ENCODE peak calls at places on chromosome 10, in five cellular contexts. One of them, this sample, is unnamed.

GRCh38 chr10:43671659-43672555 is 23.2 kb upstream of the ZNF32 start:
- DNase-seq in kidney glomerular epithelial cell: peak; percentile 50
- DNase-seq in hypothalamus: no peak
- DNase-seq in GM23248: peak; percentile 74
- DNase-seq in putamen: peak; percentile 39
- DNase-seq in this sample: no peak

GRCh38 chr10:27072436-27073114 is 27.7 kb downstream of the ANKRD26 start:
- DNase-seq in kidney glomerular epithelial cell: no peak
- DNase-seq in hypothalamus: no peak
- DNase-seq in GM23248: no peak
- DNase-seq in putamen: no peak
- DNase-seq in this sample: no peak

GRCh38 chr10:29957887-29958330 is 101.5 kb downstream of the JCAD start:
- DNase-seq in kidney glomerular epithelial cell: peak; percentile 91
- DNase-seq in hypothalamus: no peak
- DNase-seq in GM23248: no peak
- DNase-seq in putamen: no peak
- DNase-seq in this sample: no peak

GRCh38 chr10:35003906-35004305 is 86.2 kb downstream of the CUL2 start:
- DNase-seq in kidney glomerular epithelial cell: no peak
- DNase-seq in hypothalamus: no peak
- DNase-seq in GM23248: no peak
- DNase-seq in putamen: no peak
- DNase-seq in this sample: no peak

GRCh38 chr10:32055478-32056135 is 618 bp downstream of the KIF5B start:
- DNase-seq in kidney glomerular epithelial cell: peak; percentile 61
- DNase-seq in hypothalamus: peak; percentile 56
- DNase-seq in GM23248: peak; percentile 74
- DNase-seq in putamen: peak; percentile 46
- DNase-seq in this sample: peak; percentile 48

GRCh38 chr10:86366033-86366901 is at the start of gene GRID1:
- DNase-seq in kidney glomerular epithelial cell: no peak
- DNase-seq in hypothalamus: peak; percentile 74
- DNase-seq in GM23248: peak; percentile 35
- DNase-seq in putamen: peak; percentile 87
- DNase-seq in this sample: no peak

GRCh38 chr10:107081644-107082043 is 82.9 kb downstream of the SORCS1 start:
- DNase-seq in kidney glomerular epithelial cell: no peak
- DNase-seq in hypothalamus: no peak
- DNase-seq in GM23248: no peak
- DNase-seq in putamen: no peak
- DNase-seq in this sample: no peak

GRCh38 chr10:73554729-73555128 is 36.4 kb downstream of the USP54 start:
- DNase-seq in kidney glomerular epithelial cell: no peak
- DNase-seq in hypothalamus: no peak
- DNase-seq in GM23248: no peak
- DNase-seq in putamen: no peak
- DNase-seq in this sample: no peak

GRCh38 chr10:77801474-77802238 is 124.9 kb downstream of the DLG5 start:
- DNase-seq in kidney glomerular epithelial cell: no peak
- DNase-seq in hypothalamus: no peak
- DNase-seq in GM23248: peak; percentile 77
- DNase-seq in putamen: no peak
- DNase-seq in this sample: no peak

GRCh38 chr10:633279-634245 is 55.9 kb downstream of the DIP2C start:
- DNase-seq in kidney glomerular epithelial cell: no peak
- DNase-seq in hypothalamus: no peak
- DNase-seq in GM23248: no peak
- DNase-seq in putamen: no peak
- DNase-seq in this sample: no peak

GRCh38 chr10:59991661-59992060 is 85.3 kb upstream of the CCDC6 start:
- DNase-seq in kidney glomerular epithelial cell: peak; percentile 83
- DNase-seq in hypothalamus: no peak
- DNase-seq in GM23248: peak; percentile 27
- DNase-seq in putamen: peak; percentile 58
- DNase-seq in this sample: no peak

This sample was measured in amygdala.